ENCODE peak calls at places on chromosome 18, in nine cellular contexts. B, O, J, W, T, C, M, U and V are unnamed samples.
A peak's percentile ranks its signal among the peaks of the same experiment; 100 is the strongest.

GRCh38 chr18:59881728-59882685 is 17.8 kb upstream of the PMAIP1 start:
- DNase-seq in C (no peak), U (no peak), T (peak; percentile 32), B (peak; percentile 80), M (no peak), O (peak; percentile 63), J (peak; percentile 60), W (no peak), V (no peak)

GRCh38 chr18:6219116-6219717 is 195.5 kb downstream of the L3MBTL4 start:
- DNase-seq in M (no peak), U (no peak), C (peak; percentile 39), B (peak; percentile 15), O (peak; percentile 64), W (no peak), J (no peak), T (peak; percentile 57), V (peak; percentile 59)

GRCh38 chr18:49127606-49128190 is 176.9 kb upstream of the SMAD7 start:
- DNase-seq in M (no peak), B (no peak), T (no peak), O (no peak), U (no peak), W (no peak), J (peak; percentile 28), C (no peak), V (no peak)

GRCh38 chr18:1559563-1559962 is 654.9 kb downstream of the ADCYAP1 start:
- DNase-seq in U (no peak), J (no peak), B (peak; percentile 6), T (no peak), W (no peak), C (no peak), O (no peak), M (no peak), V (no peak)

GRCh38 chr18:33014060-33014796 is 241.4 kb upstream of the KLHL14 start:
- DNase-seq in C (no peak), J (no peak), M (no peak), B (no peak), O (no peak), W (no peak), U (no peak), T (no peak), V (no peak)

GRCh38 chr18:63292844-63293683 is 26.5 kb downstream of the BCL2 start:
- DNase-seq in J (peak; percentile 57), M (peak; percentile 70), T (no peak), U (peak; percentile 19), B (no peak), O (no peak), W (no peak), C (no peak), V (no peak)

GRCh38 chr18:7221424-7222155 is 9.3 kb upstream of the LRRC30 start:
- DNase-seq in T (peak; percentile 69), M (peak; percentile 55), O (peak; percentile 87), B (peak; percentile 71), C (peak; percentile 65), W (no peak), U (no peak), J (peak; percentile 79), V (peak; percentile 37)

GRCh38 chr18:79529296-79529695 is 133.6 kb downstream of the NFATC1 start:
- DNase-seq in M (no peak), B (no peak), W (no peak), U (no peak), J (no peak), O (no peak), T (no peak), C (no peak), V (no peak)

GRCh38 chr18:21904856-21905255 is 164.3 kb downstream of the MIB1 start:
- DNase-seq in J (peak; percentile 36), M (no peak), O (no peak), C (no peak), W (no peak), T (no peak), U (no peak), B (no peak), V (peak; percentile 84)

GRCh38 chr18:46293699-46294300 is 189.6 kb downstream of the HAUS1 start:
- DNase-seq in M (no peak), J (no peak), T (no peak), O (peak; percentile 81), B (peak; percentile 15), U (no peak), W (no peak), C (peak; percentile 2), V (no peak)

GRCh38 chr18:68267583-68267982 is 447.3 kb downstream of the TMX3 start:
- DNase-seq in U (no peak), B (peak; percentile 11), C (peak; percentile 13), W (no peak), O (no peak), J (no peak), M (no peak), T (peak; percentile 62), V (no peak)

GRCh38 chr18:37484893-37485834 is 80.4 kb downstream of the CELF4 start:
- DNase-seq in T (peak; percentile 31), O (peak; percentile 69), M (no peak), U (no peak), W (no peak), C (no peak), B (peak; percentile 30), J (no peak), V (peak; percentile 43)

GRCh38 chr18:79217979-79218604 is 148.9 kb downstream of the ATP9B start:
- DNase-seq in B (no peak), W (no peak), J (peak; percentile 18), C (no peak), T (no peak), U (no peak), M (peak; percentile 82), O (no peak), V (no peak)

GRCh38 chr18:61587865-61588264 is 254.6 kb downstream of the CDH20 start:
- DNase-seq in C (no peak), W (no peak), T (no peak), J (no peak), U (no peak), O (no peak), M (no peak), B (peak; percentile 48), V (no peak)

GRCh38 chr18:25464211-25464610 is 112.2 kb upstream of the ZNF521 start:
- DNase-seq in B (no peak), O (no peak), C (no peak), U (no peak), T (peak; percentile 58), M (no peak), W (no peak), J (no peak), V (no peak)

GRCh38 chr18:4352746-4353522 is 102.2 kb downstream of the DLGAP1 start:
- DNase-seq in U (no peak), C (no peak), J (no peak), W (no peak), T (no peak), B (no peak), M (no peak), O (peak; percentile 37), V (no peak)

GRCh38 chr18:73316513-73316912 is 448.7 kb upstream of the NETO1 start:
- DNase-seq in U (no peak), B (peak; percentile 6), W (no peak), J (no peak), C (no peak), O (no peak), M (no peak), T (no peak), V (no peak)

GRCh38 chr18:46793565-46793964 is 36.7 kb upstream of the ST8SIA5 start:
- DNase-seq in W (no peak), U (no peak), T (no peak), O (no peak), M (no peak), C (no peak), B (no peak), J (peak; percentile 5), V (no peak)

GRCh38 chr18:37314534-37314933 is 251.1 kb downstream of the CELF4 start:
- DNase-seq in U (no peak), W (no peak), J (no peak), C (no peak), B (no peak), M (no peak), O (no peak), T (no peak), V (no peak)

GRCh38 chr18:80108739-80109675 is at the start of gene ADNP2:
- DNase-seq in T (peak; percentile 96), U (peak; percentile 80), W (peak; percentile 61), C (peak; percentile 93), J (peak; percentile 91), O (peak; percentile 98), M (peak; percentile 84), B (peak; percentile 92), V (peak; percentile 82)

GRCh38 chr18:3594760-3595241 is 144.8 kb downstream of the TGIF1 start:
- DNase-seq in W (no peak), U (no peak), J (peak; percentile 78), T (peak; percentile 5), M (no peak), O (peak; percentile 79), B (peak; percentile 39), C (no peak), V (peak; percentile 49)

GRCh38 chr18:63879684-63880083 is 7.8 kb upstream of the SERPINB2 start:
- DNase-seq in W (no peak), O (no peak), M (no peak), J (no peak), C (no peak), B (no peak), T (no peak), U (no peak), V (no peak)

GRCh38 chr18:10661333-10661732 is 135.5 kb downstream of the NAPG start:
- DNase-seq in M (no peak), U (no peak), J (peak; percentile 8), C (peak; percentile 67), W (no peak), T (no peak), O (no peak), B (peak; percentile 95), V (no peak)

GRCh38 chr18:70339915-70340314 is 51.1 kb downstream of the SOCS6 start:
- DNase-seq in T (no peak), W (no peak), O (no peak), M (no peak), U (no peak), J (no peak), B (no peak), C (no peak), V (no peak)

GRCh38 chr18:59715445-59715844 is 18.2 kb upstream of the CCBE1 start:
- DNase-seq in B (no peak), O (no peak), M (no peak), T (no peak), J (no peak), W (no peak), U (no peak), C (no peak), V (no peak)

GRCh38 chr18:9135912-9136314 is 668 bp upstream of the ANKRD12 start:
- DNase-seq in M (no peak), U (no peak), C (no peak), O (peak; percentile 82), W (peak; percentile 53), T (no peak), B (peak; percentile 42), J (no peak), V (peak; percentile 50)

GRCh38 chr18:13447621-13448020 is 229.1 kb downstream of the LDLRAD4 start:
- DNase-seq in M (peak; percentile 82), T (peak; percentile 77), U (no peak), W (no peak), B (peak; percentile 56), O (peak; percentile 58), C (no peak), J (peak; percentile 15), V (no peak)

GRCh38 chr18:21815101-21815500 is 74.5 kb downstream of the MIB1 start:
- DNase-seq in T (no peak), J (no peak), O (no peak), U (no peak), C (no peak), B (no peak), M (no peak), W (no peak), V (no peak)